ENCODE peak calls at places on chromosomes 2 and 18, in four cellular contexts. One of them, this sample, is unnamed. For H3K27me3 and H3K4me1, the result is how much of the 10 kb centered on the place peaks cover.

GRCh38 chr2:238684362-238685326 is 163.2 kb upstream of the TWIST2 start:
- DNase-seq in ovary: peak
- DNase-seq in iPS DF 6.9: no peak
- DNase-seq in thyroid gland: no peak
- DNase-seq in this sample: no peak

GRCh38 chr2:161417428-161418274 is 1.6 kb downstream of the TBR1 start:
- DNase-seq in ovary: no peak
- DNase-seq in iPS DF 6.9: no peak
- DNase-seq in thyroid gland: no peak
- DNase-seq in this sample: no peak

GRCh38 chr18:8926464-8926863 is 176.0 kb upstream of the NDUFV2 start:
- DNase-seq in ovary: no peak
- DNase-seq in iPS DF 6.9: no peak
- DNase-seq in thyroid gland: no peak
- DNase-seq in this sample: no peak

GRCh38 chr18:23573948-23574431 is 12.3 kb downstream of the NPC1 start:
- DNase-seq in ovary: peak
- DNase-seq in iPS DF 6.9: no peak
- DNase-seq in thyroid gland: no peak
- DNase-seq in this sample: peak

GRCh38 chr2:222423186-222423585 is 1.2 kb upstream of the SGPP2 start:
- DNase-seq in ovary: no peak
- DNase-seq in iPS DF 6.9: no peak
- DNase-seq in thyroid gland: no peak
- DNase-seq in this sample: no peak

GRCh38 chr2:209579236-209579749 is 155.4 kb downstream of the MAP2 start:
- DNase-seq in ovary: no peak
- DNase-seq in iPS DF 6.9: no peak
- DNase-seq in thyroid gland: no peak
- DNase-seq in this sample: no peak

GRCh38 chr2:127155901-127156300 is 48.9 kb upstream of the BIN1 start:
- DNase-seq in ovary: peak
- DNase-seq in iPS DF 6.9: no peak
- DNase-seq in thyroid gland: no peak
- DNase-seq in this sample: no peak

GRCh38 chr2:41764919-41765318 is 282.9 kb upstream of the PKDCC start:
- DNase-seq in ovary: no peak
- DNase-seq in iPS DF 6.9: no peak
- DNase-seq in thyroid gland: no peak
- DNase-seq in this sample: no peak

GRCh38 chr2:75431276-75431675 is 129.5 kb downstream of the EVA1A start:
- DNase-seq in ovary: no peak
- DNase-seq in iPS DF 6.9: no peak
- DNase-seq in thyroid gland: no peak
- DNase-seq in this sample: no peak

GRCh38 chr2:218961651-218962570 is 2.4 kb downstream of the CDK5R2 start:
- DNase-seq in ovary: no peak
- DNase-seq in iPS DF 6.9: no peak
- DNase-seq in thyroid gland: no peak
- DNase-seq in this sample: no peak

GRCh38 chr2:191222507-191222906 is 22.7 kb upstream of the MYO1B start:
- DNase-seq in ovary: no peak
- DNase-seq in iPS DF 6.9: no peak
- DNase-seq in thyroid gland: no peak
- DNase-seq in this sample: no peak

GRCh38 chr2:96685592-96686459 is 43.3 kb downstream of the FER1L5 start:
- DNase-seq in ovary: peak
- DNase-seq in iPS DF 6.9: no peak
- DNase-seq in thyroid gland: peak
- DNase-seq in this sample: no peak

GRCh38 chr18:28149810-28150420 is 27.0 kb downstream of the CDH2 start:
- DNase-seq in ovary: no peak
- DNase-seq in iPS DF 6.9: no peak
- DNase-seq in thyroid gland: peak
- DNase-seq in this sample: no peak

GRCh38 chr18:55233850-55234249 is 274.6 kb upstream of the CCDC68 start:
- DNase-seq in ovary: no peak
- DNase-seq in iPS DF 6.9: no peak
- DNase-seq in thyroid gland: no peak
- DNase-seq in this sample: no peak

GRCh38 chr2:102049756-102050443 is 58.1 kb downstream of the IL1R2 start:
- DNase-seq in ovary: no peak
- DNase-seq in iPS DF 6.9: no peak
- DNase-seq in thyroid gland: peak
- DNase-seq in this sample: no peak

GRCh38 chr2:184654945-184655344 is 56.6 kb downstream of the ZNF804A start:
- DNase-seq in ovary: no peak
- DNase-seq in iPS DF 6.9: no peak
- DNase-seq in thyroid gland: no peak
- DNase-seq in this sample: no peak

GRCh38 chr18:69980509-69980908 is 32.8 kb upstream of the CD226 start:
- DNase-seq in ovary: no peak
- DNase-seq in iPS DF 6.9: no peak
- DNase-seq in thyroid gland: no peak
- DNase-seq in this sample: no peak

GRCh38 chr2:199463708-199464613 is 6.2 kb upstream of the SATB2 start:
- DNase-seq in ovary: no peak
- DNase-seq in iPS DF 6.9: no peak
- DNase-seq in thyroid gland: no peak
- DNase-seq in this sample: no peak
- H3K27me3 ChIP-seq in ovary: under half
- H3K27me3 ChIP-seq in iPS DF 6.9: half or more
- H3K27me3 ChIP-seq in thyroid gland: half or more
- H3K27me3 ChIP-seq in this sample: half or more

GRCh38 chr18:57837917-57838548 is 34.9 kb upstream of the ATP8B1 start:
- DNase-seq in ovary: no peak
- DNase-seq in iPS DF 6.9: no peak
- DNase-seq in thyroid gland: no peak
- DNase-seq in this sample: peak
- H3K27ac ChIP-seq in ovary: no peak
- H3K27ac ChIP-seq in iPS DF 6.9: no peak
- H3K27ac ChIP-seq in thyroid gland: no peak
- H3K27ac ChIP-seq in this sample: no peak

DNA sequence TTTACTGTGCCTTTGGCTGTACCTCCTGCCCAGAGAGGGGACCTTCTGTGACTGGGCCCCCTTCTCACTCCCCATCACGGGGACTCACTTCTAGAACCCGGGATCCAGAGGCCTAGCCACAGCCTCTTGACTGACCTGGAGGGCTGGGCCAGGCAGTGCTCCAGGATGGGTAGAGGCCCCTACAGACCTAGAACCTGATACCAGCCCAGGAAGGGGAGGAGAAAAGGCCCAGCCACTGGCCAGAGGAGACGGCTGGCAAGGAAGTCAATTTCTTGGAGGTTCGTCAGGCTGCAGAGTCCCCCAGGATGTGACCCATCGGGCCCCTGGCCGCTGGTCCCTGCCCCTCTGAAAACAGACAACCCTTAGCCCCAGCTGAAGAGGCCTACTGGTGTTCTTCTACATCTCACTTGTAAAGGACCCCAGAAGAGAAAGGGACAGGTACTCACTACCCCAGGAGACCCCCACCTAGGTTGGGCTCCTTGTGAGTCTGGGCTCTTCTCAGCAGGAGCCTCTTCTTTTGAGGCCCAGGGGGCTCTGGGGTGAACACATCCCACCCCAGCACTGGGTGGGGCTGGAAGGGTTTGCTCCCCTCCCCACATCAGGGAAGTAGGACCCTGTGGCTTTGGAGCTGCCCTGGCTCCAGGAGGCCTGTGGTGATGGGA is 86.0 kb downstream of the STPG4 start:
- DNase-seq in ovary: no peak
- DNase-seq in iPS DF 6.9: no peak
- DNase-seq in thyroid gland: no peak
- DNase-seq in this sample: no peak
- H3K4me1 ChIP-seq in ovary: under half
- H3K4me1 ChIP-seq in iPS DF 6.9: under half
- H3K4me1 ChIP-seq in thyroid gland: half or more
- H3K4me1 ChIP-seq in this sample: under half

DNA sequence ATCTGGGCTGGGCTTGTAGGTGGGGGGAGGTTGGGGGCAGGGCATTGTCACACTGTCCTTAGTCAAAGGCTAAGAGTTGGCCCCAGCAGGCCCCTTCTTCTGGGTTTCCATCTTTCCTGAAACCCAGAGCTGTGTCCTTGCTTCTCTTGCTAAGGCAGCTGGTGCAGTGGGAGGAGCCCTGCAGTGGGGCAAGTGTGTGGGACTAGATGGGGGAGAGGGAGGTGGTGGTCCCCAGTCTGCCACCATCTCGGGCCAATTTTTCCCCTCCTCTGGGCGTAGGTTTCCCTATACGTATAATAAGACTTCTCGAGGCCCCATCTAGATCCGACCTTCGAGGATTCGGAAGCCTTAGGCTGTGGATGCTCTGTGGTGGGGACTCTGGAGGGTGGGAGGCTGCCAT is 3.5 kb downstream of the KCNF1 start:
- DNase-seq in ovary: no peak
- DNase-seq in iPS DF 6.9: no peak
- DNase-seq in thyroid gland: no peak
- DNase-seq in this sample: no peak
- H3K27me3 ChIP-seq in ovary: under half
- H3K27me3 ChIP-seq in iPS DF 6.9: under half
- H3K27me3 ChIP-seq in thyroid gland: under half
- H3K27me3 ChIP-seq in this sample: under half

GRCh38 chr2:165082479-165082878 is 121.4 kb downstream of the SCN3A start:
- DNase-seq in ovary: no peak
- DNase-seq in iPS DF 6.9: no peak
- DNase-seq in thyroid gland: no peak
- DNase-seq in this sample: no peak

GRCh38 chr2:165078913-165079312 is 123.6 kb upstream of the SLC38A11 start:
- DNase-seq in ovary: no peak
- DNase-seq in iPS DF 6.9: no peak
- DNase-seq in thyroid gland: no peak
- DNase-seq in this sample: no peak

GRCh38 chr2:165081276-165081675 is 122.6 kb downstream of the SCN3A start:
- DNase-seq in ovary: no peak
- DNase-seq in iPS DF 6.9: no peak
- DNase-seq in thyroid gland: no peak
- DNase-seq in this sample: no peak

GRCh38 chr2:165083326-165083725 is 120.5 kb downstream of the SCN3A start:
- DNase-seq in ovary: no peak
- DNase-seq in iPS DF 6.9: no peak
- DNase-seq in thyroid gland: no peak
- DNase-seq in this sample: no peak

DNA sequence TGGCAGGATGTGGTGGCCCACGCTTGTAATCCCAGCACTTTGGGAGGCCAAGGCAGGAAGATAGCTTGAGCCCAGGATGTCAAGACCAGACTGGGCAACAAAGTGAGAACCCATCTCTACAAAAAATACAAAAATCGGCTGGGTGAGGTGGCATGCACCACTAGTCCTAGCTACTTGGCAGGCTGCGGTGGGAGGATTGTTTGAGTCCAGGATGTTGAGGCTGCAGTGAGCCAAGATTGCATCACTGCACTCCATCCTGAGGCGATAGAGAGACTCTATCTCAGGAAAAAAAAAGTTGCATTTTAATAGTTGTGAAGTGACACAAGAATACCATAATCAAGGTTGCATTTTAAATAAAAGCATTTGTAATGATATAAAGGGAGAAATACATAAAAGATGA is 124.1 kb upstream of the SLC38A11 start:
- DNase-seq in ovary: no peak
- DNase-seq in iPS DF 6.9: no peak
- DNase-seq in thyroid gland: no peak
- DNase-seq in this sample: no peak
- H3K27ac ChIP-seq in ovary: no peak
- H3K27ac ChIP-seq in iPS DF 6.9: no peak
- H3K27ac ChIP-seq in thyroid gland: no peak
- H3K27ac ChIP-seq in this sample: no peak

DNA sequence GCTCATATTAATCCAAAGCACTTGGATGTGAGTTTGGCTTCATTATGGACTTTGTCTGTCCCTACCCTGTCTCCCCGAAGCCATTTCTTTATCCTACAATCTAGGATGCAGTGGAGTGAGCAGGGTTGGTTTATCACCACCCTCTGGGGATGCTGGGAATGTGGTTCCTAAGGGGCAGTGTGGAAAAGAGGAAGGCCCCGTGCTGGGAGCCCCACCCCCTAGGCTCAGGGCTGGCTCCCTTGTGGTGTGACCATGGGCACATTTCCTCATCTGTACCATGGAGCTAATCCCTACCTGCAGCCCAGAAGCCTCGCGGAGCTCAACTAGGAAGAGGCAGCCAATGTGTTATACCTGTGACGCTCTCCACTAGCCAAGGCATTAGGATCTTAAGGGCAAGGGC is 92.5 kb downstream of the TGOLN2 start:
- DNase-seq in ovary: no peak
- DNase-seq in iPS DF 6.9: no peak
- DNase-seq in thyroid gland: no peak
- DNase-seq in this sample: no peak
- H3K4me1 ChIP-seq in ovary: under half
- H3K4me1 ChIP-seq in iPS DF 6.9: under half
- H3K4me1 ChIP-seq in thyroid gland: half or more
- H3K4me1 ChIP-seq in this sample: under half

GRCh38 chr2:137207030-137207429 is 441.7 kb downstream of the THSD7B start:
- DNase-seq in ovary: no peak
- DNase-seq in iPS DF 6.9: no peak
- DNase-seq in thyroid gland: no peak
- DNase-seq in this sample: no peak
- H3K27me3 ChIP-seq in ovary: under half
- H3K27me3 ChIP-seq in iPS DF 6.9: under half
- H3K27me3 ChIP-seq in thyroid gland: under half
- H3K27me3 ChIP-seq in this sample: under half

GRCh38 chr2:54956392-54956722 is 93.9 kb downstream of the RTN4 start:
- DNase-seq in ovary: no peak
- DNase-seq in iPS DF 6.9: no peak
- DNase-seq in thyroid gland: no peak
- DNase-seq in this sample: no peak

GRCh38 chr2:54955358-54955673 is 94.9 kb downstream of the RTN4 start:
- DNase-seq in ovary: no peak
- DNase-seq in iPS DF 6.9: no peak
- DNase-seq in thyroid gland: no peak
- DNase-seq in this sample: no peak

GRCh38 chr2:54957321-54957999 is 92.8 kb downstream of the RTN4 start:
- DNase-seq in ovary: no peak
- DNase-seq in iPS DF 6.9: no peak
- DNase-seq in thyroid gland: no peak
- DNase-seq in this sample: no peak

GRCh38 chr2:54954705-54955357 is 95.4 kb downstream of the RTN4 start:
- DNase-seq in ovary: no peak
- DNase-seq in iPS DF 6.9: no peak
- DNase-seq in thyroid gland: no peak
- DNase-seq in this sample: no peak

GRCh38 chr2:54955674-54956391 is 94.4 kb downstream of the RTN4 start:
- DNase-seq in ovary: no peak
- DNase-seq in iPS DF 6.9: no peak
- DNase-seq in thyroid gland: no peak
- DNase-seq in this sample: no peak
- H3K27ac ChIP-seq in ovary: no peak
- H3K27ac ChIP-seq in iPS DF 6.9: no peak
- H3K27ac ChIP-seq in thyroid gland: peak
- H3K27ac ChIP-seq in this sample: no peak

DNA sequence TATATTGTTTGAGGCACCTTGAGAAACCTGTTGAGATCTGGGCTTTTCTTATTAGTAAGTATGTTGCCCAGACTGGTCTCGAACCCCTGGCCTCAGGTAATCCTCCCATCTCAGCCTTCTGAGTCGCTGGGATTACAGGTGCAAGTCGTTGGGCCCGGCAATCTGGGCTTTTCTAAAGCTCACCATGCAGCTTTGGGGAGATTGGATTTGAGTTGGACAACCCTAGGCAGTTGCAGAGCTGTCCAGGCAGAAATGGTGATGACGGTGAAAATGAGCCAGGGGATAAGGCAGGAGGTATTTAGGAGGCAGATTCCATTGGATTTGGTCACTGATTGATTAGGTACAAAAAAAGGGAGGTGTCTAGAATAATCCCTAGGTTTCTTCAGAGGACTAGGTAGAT is 16.2 kb downstream of the NEDD4L start:
- DNase-seq in ovary: no peak
- DNase-seq in iPS DF 6.9: no peak
- DNase-seq in thyroid gland: no peak
- DNase-seq in this sample: no peak
- H3K4me1 ChIP-seq in ovary: under half
- H3K4me1 ChIP-seq in iPS DF 6.9: under half
- H3K4me1 ChIP-seq in thyroid gland: under half
- H3K4me1 ChIP-seq in this sample: under half

This sample was measured in CD4-positive, CD25-positive, alpha-beta regulatory T cell.